ENCODE peak calls at places on chromosomes 5 and 9, in eight cellular contexts. X, V, I, F, G, L, R and M are unnamed samples.
A peak's percentile ranks its signal among the peaks of the same experiment; 100 is the strongest.

GRCh38 chr9:126297656-126298318 is 28.8 kb upstream of the MVB12B start:
- DNase-seq in F (no peak), G (no peak), X (no peak), R (no peak), I (no peak), L (no peak), V (no peak), M (no peak)

GRCh38 chr9:123339666-123340414 is 16.2 kb upstream of the CRB2 start:
- DNase-seq in L (no peak), V (no peak), R (no peak), F (no peak), X (no peak), G (peak; percentile 23), I (no peak), M (no peak)

GRCh38 chr5:96706433-96707111 is 44.4 kb downstream of the CAST start:
- DNase-seq in G (no peak), F (no peak), I (no peak), L (no peak), V (no peak), R (no peak), X (no peak), M (no peak)

GRCh38 chr5:56705217-56705616 is 110.1 kb upstream of the MAP3K1 start:
- DNase-seq in L (no peak), F (no peak), V (no peak), G (no peak), R (no peak), I (no peak), X (no peak), M (no peak)

GRCh38 chr5:58085800-58086199 is 374.1 kb downstream of the PLK2 start:
- DNase-seq in F (no peak), X (no peak), G (peak; percentile 84), I (no peak), R (peak; percentile 62), V (no peak), L (no peak), M (no peak)

GRCh38 chr5:66242050-66242449 is 98.0 kb downstream of the SREK1 start:
- DNase-seq in F (no peak), X (no peak), R (no peak), L (no peak), I (no peak), V (no peak), G (peak; percentile 40), M (no peak)

GRCh38 chr9:122944960-122945888 is 4.4 kb downstream of the RABGAP1 start:
- DNase-seq in V (no peak), I (no peak), G (no peak), R (no peak), F (no peak), X (no peak), L (no peak), M (no peak)

GRCh38 chr9:32551491-32552049 is 557 bp upstream of the SMIM27 start:
- DNase-seq in V (peak; percentile 26), I (peak; percentile 61), X (no peak), G (peak; percentile 16), R (peak; percentile 20), L (peak; percentile 31), F (no peak), M (peak; percentile 26)

DNA sequence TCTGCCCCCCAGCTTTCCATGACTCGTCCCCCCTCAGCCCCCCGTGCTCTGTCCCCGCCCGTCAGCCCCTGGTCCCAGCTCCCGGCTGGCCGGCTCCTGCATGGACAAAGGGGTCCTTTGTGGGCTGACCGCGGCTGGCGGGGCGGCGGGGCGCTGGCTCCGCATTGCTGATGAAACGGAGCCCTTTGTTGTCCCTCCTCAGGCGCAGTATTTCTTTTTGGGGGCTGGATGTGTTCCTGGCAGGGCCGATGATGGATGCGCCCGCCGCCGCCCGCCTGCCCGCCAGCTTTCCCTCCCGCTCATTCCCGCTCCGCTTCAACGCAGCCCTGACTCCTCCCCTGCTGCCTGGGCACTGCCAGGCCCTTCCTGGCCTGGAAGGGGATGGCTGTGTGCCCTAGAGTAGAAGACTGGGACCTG is 28.8 kb downstream of the CXXC5 start:
- DNase-seq in L (no peak), R (peak; percentile 64), F (no peak), X (no peak), V (no peak), I (no peak), G (no peak), M (no peak)
- H3K4me1 ChIP-seq in L (no peaks in the 10 kb centered on the region), R (peaks cover 70% of the 10 kb centered on the region), F (peaks cover 36% of the 10 kb centered on the region), X (peaks cover 4% of the 10 kb centered on the region), V (no peaks in the 10 kb centered on the region), I (no peaks in the 10 kb centered on the region), G (no peaks in the 10 kb centered on the region), M (no peaks in the 10 kb centered on the region)

GRCh38 chr5:115524199-115524598 is 20.4 kb downstream of the FEM1C start:
- DNase-seq in F (no peak), G (peak; percentile 71), X (no peak), V (no peak), R (no peak), I (no peak), L (no peak), M (no peak)

GRCh38 chr5:115530426-115530825 is 14.1 kb downstream of the FEM1C start:
- DNase-seq in I (no peak), L (no peak), F (no peak), X (no peak), G (no peak), V (no peak), R (no peak), M (no peak)

GRCh38 chr5:115531380-115531779 is 13.2 kb downstream of the FEM1C start:
- DNase-seq in F (no peak), G (no peak), X (no peak), V (no peak), R (no peak), L (no peak), I (no peak), M (no peak)

GRCh38 chr5:115522832-115523365 is 21.7 kb downstream of the FEM1C start:
- DNase-seq in I (no peak), L (no peak), X (no peak), F (no peak), G (no peak), R (no peak), V (no peak), M (no peak)

DNA sequence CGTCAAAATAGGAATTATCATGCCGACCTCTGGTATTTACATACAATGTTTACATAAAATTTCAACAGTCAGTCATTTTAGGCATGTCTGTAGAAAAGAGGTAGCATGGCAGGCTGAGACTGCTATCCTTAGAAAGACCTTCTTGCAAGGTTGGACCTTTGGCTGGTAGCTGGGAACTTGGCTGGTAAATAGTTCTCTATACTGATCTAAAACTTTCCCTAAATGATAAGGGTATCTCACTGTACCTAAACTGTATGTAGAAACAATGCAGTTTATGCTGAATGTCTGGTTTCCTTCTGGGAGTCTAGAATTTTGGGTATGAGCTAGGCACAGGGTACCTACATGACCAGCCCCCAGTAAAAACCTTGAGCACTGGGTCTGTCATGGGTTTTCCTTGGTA is 18.0 kb downstream of the FEM1C start:
- DNase-seq in L (no peak), X (no peak), R (no peak), G (no peak), I (no peak), F (no peak), V (no peak), M (no peak)
- H3K4me1 ChIP-seq in L (peaks cover 36% of the 10 kb centered on the region), X (peaks cover 1% of the 10 kb centered on the region), R (peaks cover 53% of the 10 kb centered on the region), G (peaks cover 54% of the 10 kb centered on the region), I (no peaks in the 10 kb centered on the region), F (peaks cover 29% of the 10 kb centered on the region), V (peaks cover 7% of the 10 kb centered on the region), M (no peaks in the 10 kb centered on the region)

GRCh38 chr5:68285857-68286611 is 70.5 kb downstream of the PIK3R1 start:
- DNase-seq in L (no peak), I (no peak), V (no peak), X (no peak), F (no peak), R (no peak), G (peak; percentile 39), M (no peak)
- H3K4me1 ChIP-seq in L (peaks cover 92% of the 10 kb centered on the region), I (no peaks in the 10 kb centered on the region), V (peaks cover 15% of the 10 kb centered on the region), X (peaks cover 3% of the 10 kb centered on the region), F (peaks cover 76% of the 10 kb centered on the region), R (peaks cover 65% of the 10 kb centered on the region), G (no peaks in the 10 kb centered on the region), M (peaks cover 66% of the 10 kb centered on the region)

GRCh38 chr9:121748727-121749546 is 97.5 kb downstream of the DAB2IP start:
- DNase-seq in X (no peak), L (no peak), F (no peak), R (no peak), V (peak; percentile 52), I (no peak), G (no peak), M (no peak)
- H3K4me1 ChIP-seq in X (peaks cover 7% of the 10 kb centered on the region), L (peaks cover 12% of the 10 kb centered on the region), F (peaks cover 90% of the 10 kb centered on the region), R (peaks cover 97% of the 10 kb centered on the region), V (peaks cover 5% of the 10 kb centered on the region), I (no peaks in the 10 kb centered on the region), G (peaks cover 8% of the 10 kb centered on the region), M (no peaks in the 10 kb centered on the region)

DNA sequence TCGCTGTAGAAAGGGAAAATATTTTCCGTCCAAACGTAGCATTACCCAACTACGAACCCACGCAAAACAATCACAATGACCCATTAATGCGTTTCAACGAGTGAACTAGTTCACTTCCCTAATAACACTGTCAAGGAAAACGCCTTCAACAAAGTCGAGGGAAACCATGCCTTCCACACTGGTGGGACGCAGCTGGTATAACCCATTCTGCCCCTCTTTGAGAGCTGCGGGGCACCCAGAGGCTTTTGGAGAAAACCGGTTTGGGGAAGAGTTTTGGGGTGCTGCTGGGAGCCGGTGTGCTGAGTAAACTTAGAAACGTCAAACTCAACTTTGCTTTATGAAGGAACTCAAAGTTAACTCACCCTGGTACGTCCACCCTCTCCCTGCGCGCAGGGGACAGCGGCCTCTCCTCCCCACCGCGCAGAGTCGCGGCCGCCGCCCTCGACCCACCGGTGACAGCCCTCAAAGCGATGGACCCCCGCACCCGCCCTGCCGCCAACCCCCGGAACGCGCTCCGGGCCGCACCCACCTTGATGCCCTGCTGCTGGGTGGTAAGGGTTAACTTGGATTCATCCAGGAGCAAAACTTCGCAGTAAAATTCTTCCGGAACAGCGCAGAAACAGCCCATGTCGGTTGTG is 546 bp downstream of the EPB41L4A start:
- DNase-seq in V (no peak), F (no peak), L (no peak), R (no peak), X (no peak), G (no peak), I (no peak), M (no peak)
- H3K4me1 ChIP-seq in V (no peaks in the 10 kb centered on the region), F (peaks cover 12% of the 10 kb centered on the region), L (peaks cover 11% of the 10 kb centered on the region), R (peaks cover 18% of the 10 kb centered on the region), X (no peaks in the 10 kb centered on the region), G (peaks cover 13% of the 10 kb centered on the region), I (no peaks in the 10 kb centered on the region), M (peaks cover 15% of the 10 kb centered on the region)

GRCh38 chr5:172776235-172776594 is 5.2 kb upstream of the DUSP1 start:
- DNase-seq in L (no peak), I (no peak), V (no peak), R (no peak), G (peak; percentile 80), F (no peak), X (no peak), M (no peak)
- H3K4me1 ChIP-seq in L (peaks cover 42% of the 10 kb centered on the region), I (no peaks in the 10 kb centered on the region), V (peaks cover 11% of the 10 kb centered on the region), R (peaks cover 54% of the 10 kb centered on the region), G (peaks cover 60% of the 10 kb centered on the region), F (peaks cover 72% of the 10 kb centered on the region), X (no peaks in the 10 kb centered on the region), M (peaks cover 34% of the 10 kb centered on the region)